ENCODE peak calls at places on chromosomes 4 and X, in four cellular contexts. I, Z, A and T are unnamed samples.

GRCh38 chrX:45274576-45274975 is 73.9 kb upstream of the DIPK2B start:
- DNase-seq in A (no peak), Z (no peak), I (no peak), T (no peak)

GRCh38 chr4:179307297-179308136 is 1865.3 kb upstream of the AGA start:
- DNase-seq in Z (peak; percentile 20), I (peak; percentile 1), A (peak; percentile 24), T (peak; percentile 34)

GRCh38 chrX:123738378-123738955 is 5.6 kb upstream of the THOC2 start:
- DNase-seq in I (no peak), A (no peak), Z (no peak), T (no peak)

GRCh38 chr4:146855761-146856160 is 89.9 kb downstream of the TTC29 start:
- DNase-seq in Z (no peak), A (no peak), I (no peak), T (no peak)

GRCh38 chr4:142272452-142272851 is 573.6 kb downstream of the INPP4B start:
- DNase-seq in A (no peak), I (no peak), Z (no peak), T (no peak)

GRCh38 chr4:37767546-37767945 is 58.9 kb upstream of the PGM2 start:
- DNase-seq in Z (no peak), I (no peak), A (peak; percentile 18), T (no peak)

GRCh38 chr4:89915937-89916336 is 21.3 kb downstream of the MMRN1 start:
- DNase-seq in I (no peak), A (no peak), Z (no peak), T (no peak)

GRCh38 chr4:17236686-17237085 is 275.2 kb downstream of the QDPR start:
- DNase-seq in A (no peak), Z (no peak), I (no peak), T (no peak)

GRCh38 chr4:167715176-167715575 is 377.2 kb upstream of the ANXA10 start:
- DNase-seq in Z (no peak), A (no peak), I (no peak), T (no peak)

GRCh38 chr4:82833696-82834313 is 35.2 kb upstream of the SCD5 start:
- DNase-seq in Z (no peak), I (no peak), A (peak; percentile 27), T (no peak)
- TF ChIP-seq GABPA in Z (no peak), I (no peak), A (no peak), T (no peak)

GRCh38 chr4:21882050-21882839 is 66.3 kb downstream of the KCNIP4 start:
- DNase-seq in A (no peak), I (no peak), Z (no peak), T (no peak)
- TF ChIP-seq SMC3 in A (no peak), I (no peak), Z (no peak), T (no peak)

DNA sequence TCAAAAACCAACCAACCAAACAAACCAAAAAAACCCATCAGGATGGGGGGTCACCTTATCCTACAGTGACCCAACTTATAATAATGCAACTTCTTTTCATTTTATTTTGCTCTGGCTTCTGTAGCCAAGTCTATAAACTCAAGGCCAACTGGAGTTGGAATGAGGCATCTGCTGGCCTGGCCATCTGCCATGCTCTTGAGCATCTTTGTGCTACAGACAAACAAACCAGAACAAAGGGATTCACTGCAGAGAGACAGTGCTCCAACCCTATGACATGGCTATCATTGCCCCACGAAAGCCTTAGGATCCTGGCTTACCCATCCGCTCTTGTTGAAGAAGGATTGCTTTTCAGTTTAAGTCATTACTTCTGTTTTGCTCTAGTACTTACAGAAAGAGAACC is 49.2 kb upstream of the SCRG1 start:
- DNase-seq in Z (no peak), I (no peak), A (no peak), T (peak; percentile 47)
- TF ChIP-seq GABPA in Z (no peak), I (no peak), A (no peak), T (no peak)

GRCh38 chrX:36983831-36984230 is 24.3 kb upstream of the FAM47C start:
- DNase-seq in A (no peak), I (no peak), Z (no peak), T (no peak)

DNA sequence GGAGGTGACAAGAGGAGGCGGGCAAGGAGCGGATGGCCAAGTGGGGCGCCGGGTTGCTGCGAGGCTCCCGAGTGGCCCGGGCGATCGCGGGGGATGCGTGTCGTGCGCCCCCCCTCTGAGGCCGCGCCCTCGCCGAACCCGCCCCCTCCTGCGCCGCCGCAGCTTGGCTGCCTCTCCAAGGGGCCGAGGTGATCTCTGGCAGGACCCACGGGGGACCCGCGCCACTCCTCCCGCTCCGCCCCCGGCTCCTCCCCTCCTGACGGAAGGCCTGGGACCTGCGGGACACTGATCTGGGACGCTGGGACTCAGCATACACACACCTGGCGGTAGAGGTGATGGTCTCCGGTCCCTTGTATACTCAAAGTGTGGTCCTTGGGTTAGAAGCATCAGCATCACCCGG is 21.9 kb upstream of the FAM47C start:
- DNase-seq in I (no peak), Z (no peak), A (no peak), T (peak; percentile 5)
- TF ChIP-seq SMC3 in I (no peak), Z (no peak), A (no peak), T (no peak)